ENCODE peak calls at places on chromosomes 1 and 21, in five cellular contexts. L, A, W, T and P are unnamed samples.

GRCh38 chr1:76759171-76759860 is 108.0 kb upstream of the ST6GALNAC5 start:
- DNase-seq in L (no peak), T (no peak), A (no peak), W (no peak), P (no peak)

GRCh38 chr1:93641527-93641926 is 40.1 kb downstream of the BCAR3 start:
- DNase-seq in A (no peak), W (no peak), L (no peak), T (no peak), P (no peak)

GRCh38 chr1:166391677-166392076 is 224.9 kb upstream of the FAM78B start:
- DNase-seq in W (no peak), A (no peak), L (no peak), T (no peak), P (no peak)

GRCh38 chr21:44521301-44521927 is 18.6 kb downstream of the KRTAP10-1 start:
- DNase-seq in T (peak; percentile 19), A (no peak), W (peak; percentile 62), L (peak; percentile 13), P (no peak)

GRCh38 chr1:194014004-194014403 is 827.6 kb upstream of the B3GALT2 start:
- DNase-seq in L (no peak), W (no peak), T (no peak), A (no peak), P (no peak)

GRCh38 chr1:191669629-191670028 is 488.6 kb upstream of the RGS18 start:
- DNase-seq in W (no peak), A (no peak), T (no peak), L (no peak), P (no peak)

GRCh38 chr1:56566040-56566774 is 13.2 kb downstream of the PLPP3 start:
- DNase-seq in L (no peak), T (no peak), W (no peak), A (no peak), P (no peak)

GRCh38 chr21:15679630-15680029 is 50.2 kb upstream of the USP25 start:
- DNase-seq in W (no peak), T (no peak), A (no peak), L (no peak), P (no peak)

GRCh38 chr1:87117761-87118160 is 203.3 kb downstream of the HS2ST1 start:
- DNase-seq in T (no peak), W (no peak), L (no peak), A (peak; percentile 47), P (no peak)

GRCh38 chr1:12015001-12015491 is 4.3 kb upstream of the MIIP start:
- DNase-seq in A (no peak), T (no peak), W (no peak), L (no peak), P (no peak)

GRCh38 chr21:16309250-16309971 is 579.6 kb downstream of the USP25 start:
- DNase-seq in T (no peak), A (no peak), L (no peak), W (no peak), P (peak; percentile 59)

GRCh38 chr1:200767326-200767725 is 28.6 kb downstream of the CAMSAP2 start:
- DNase-seq in L (no peak), W (no peak), T (no peak), A (no peak), P (no peak)

GRCh38 chr1:86687595-86687994 is 16.8 kb upstream of the SH3GLB1 start:
- DNase-seq in L (no peak), T (no peak), A (no peak), W (no peak), P (no peak)

GRCh38 chr1:115790846-115791245 is 22.3 kb upstream of the CASQ2 start:
- DNase-seq in L (no peak), W (no peak), A (no peak), T (no peak), P (no peak)

GRCh38 chr1:61181016-61181560 is 98.7 kb downstream of the NFIA start:
- DNase-seq in W (no peak), L (no peak), A (no peak), T (no peak), P (no peak)

GRCh38 chr1:3067671-3068399 is 1.2 kb upstream of the PRDM16 start:
- DNase-seq in L (peak; percentile 20), T (peak; percentile 21), W (peak; percentile 72), A (no peak), P (no peak)

GRCh38 chr1:150429805-150430204 is 57.4 kb upstream of the TARS2 start:
- DNase-seq in T (no peak), A (no peak), L (no peak), W (no peak), P (no peak)

DNA sequence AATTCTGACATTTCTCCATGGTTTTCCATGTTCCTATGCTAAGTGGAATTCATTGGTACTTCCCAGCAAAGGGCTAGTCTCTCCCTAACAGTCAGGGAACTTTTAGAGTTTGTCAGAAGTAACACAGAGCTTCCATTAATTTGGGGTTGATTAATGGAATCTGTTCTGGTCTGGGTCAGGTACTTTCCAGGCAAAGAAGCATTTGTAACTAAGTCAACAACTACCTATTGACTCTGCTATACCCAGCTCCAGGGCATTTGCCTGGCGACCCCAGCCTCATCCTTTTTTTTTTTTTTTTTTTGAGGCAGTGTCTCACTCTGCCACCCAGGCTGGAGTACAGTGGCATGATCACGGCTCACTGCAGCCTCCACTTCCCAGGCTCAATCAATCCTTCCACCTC is 37.7 kb downstream of the ELAPOR1 start:
- DNase-seq in L (no peak), A (no peak), T (no peak), W (no peak), P (no peak)
- H3K27ac ChIP-seq in L (peak overlapping the region; percentile 29), A (no peak overlapping the region), T (no peak overlapping the region), W (no peak overlapping the region), P (peak overlapping the region; percentile 71)

DNA sequence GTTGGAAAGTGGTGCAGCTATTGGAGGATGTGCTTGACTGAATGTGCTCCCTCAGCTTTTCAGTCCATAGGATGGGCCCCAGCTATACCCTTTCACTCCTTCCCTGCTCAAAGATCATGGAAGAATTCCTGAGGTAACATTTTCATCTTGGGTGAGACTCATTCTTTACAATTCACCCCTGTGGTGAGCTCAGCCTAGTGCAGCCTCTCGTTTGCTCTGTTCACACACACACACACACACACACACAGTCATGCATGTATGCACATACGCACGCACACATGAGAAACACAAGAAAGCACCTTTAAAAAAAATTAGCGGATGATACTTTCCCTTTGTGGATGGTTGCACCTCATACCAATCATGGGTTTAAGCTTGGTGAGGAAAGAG is 25.8 kb downstream of the CCN1 start:
- DNase-seq in T (no peak), W (no peak), L (no peak), A (no peak), P (no peak)
- H3K27ac ChIP-seq in T (no peak overlapping the region), W (no peak overlapping the region), L (no peak overlapping the region), A (no peak overlapping the region), P (no peak overlapping the region)

GRCh38 chr1:52918201-52918600 is 3.3 kb downstream of the ECHDC2 start:
- DNase-seq in W (no peak), L (no peak), A (no peak), T (no peak), P (no peak)

GRCh38 chr1:52919720-52920199 is 1.8 kb downstream of the ECHDC2 start:
- DNase-seq in W (no peak), T (peak; percentile 53), A (no peak), L (no peak), P (no peak)

GRCh38 chr1:52919051-52919719 is 2.4 kb downstream of the ECHDC2 start:
- DNase-seq in W (no peak), T (no peak), L (no peak), A (no peak), P (no peak)

GRCh38 chr1:52917591-52917990 is 3.9 kb downstream of the ECHDC2 start:
- DNase-seq in W (no peak), T (no peak), A (no peak), L (no peak), P (no peak)

DNA sequence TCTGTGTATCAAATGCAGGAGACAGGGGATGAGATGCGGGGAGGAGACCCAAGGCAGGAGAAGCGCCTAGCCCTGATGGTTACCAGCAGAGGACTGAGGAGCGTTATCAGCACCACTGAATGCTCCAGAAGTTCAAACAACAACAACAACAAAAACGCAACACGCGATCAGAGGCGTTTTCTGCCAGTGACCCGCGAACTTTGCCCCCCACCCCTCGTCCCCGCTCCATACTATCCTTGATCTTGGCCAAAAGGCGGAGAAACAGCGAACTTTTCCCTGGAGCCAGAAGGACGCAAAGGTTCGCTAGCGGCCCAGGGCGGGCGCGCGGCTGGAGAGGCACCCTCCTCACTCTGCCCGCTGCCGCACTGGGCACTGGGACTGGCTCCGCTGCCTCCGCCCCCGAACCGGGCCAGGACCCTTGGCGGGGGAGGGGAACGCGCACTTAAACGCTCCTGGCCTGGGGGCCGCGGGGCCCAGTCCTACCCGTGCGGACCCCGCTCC is 699 bp downstream of the ECHDC2 start:
- DNase-seq in L (peak; percentile 45), W (peak; percentile 77), A (no peak), T (peak; percentile 65), P (no peak)
- H3K27ac ChIP-seq in L (peak overlapping the region; percentile 94), W (peak overlapping the region; percentile 88), A (no peak overlapping the region), T (peak overlapping the region; percentile 98), P (peak overlapping the region; percentile 44)

GRCh38 chr1:21297975-21298374 is 7.7 kb upstream of the ECE1 start:
- DNase-seq in A (no peak), W (no peak), T (no peak), L (no peak), P (no peak)
- H3K27ac ChIP-seq in A (no peak overlapping the region), W (no peak overlapping the region), T (no peak overlapping the region), L (peak overlapping the region; percentile 54), P (no peak overlapping the region)

DNA sequence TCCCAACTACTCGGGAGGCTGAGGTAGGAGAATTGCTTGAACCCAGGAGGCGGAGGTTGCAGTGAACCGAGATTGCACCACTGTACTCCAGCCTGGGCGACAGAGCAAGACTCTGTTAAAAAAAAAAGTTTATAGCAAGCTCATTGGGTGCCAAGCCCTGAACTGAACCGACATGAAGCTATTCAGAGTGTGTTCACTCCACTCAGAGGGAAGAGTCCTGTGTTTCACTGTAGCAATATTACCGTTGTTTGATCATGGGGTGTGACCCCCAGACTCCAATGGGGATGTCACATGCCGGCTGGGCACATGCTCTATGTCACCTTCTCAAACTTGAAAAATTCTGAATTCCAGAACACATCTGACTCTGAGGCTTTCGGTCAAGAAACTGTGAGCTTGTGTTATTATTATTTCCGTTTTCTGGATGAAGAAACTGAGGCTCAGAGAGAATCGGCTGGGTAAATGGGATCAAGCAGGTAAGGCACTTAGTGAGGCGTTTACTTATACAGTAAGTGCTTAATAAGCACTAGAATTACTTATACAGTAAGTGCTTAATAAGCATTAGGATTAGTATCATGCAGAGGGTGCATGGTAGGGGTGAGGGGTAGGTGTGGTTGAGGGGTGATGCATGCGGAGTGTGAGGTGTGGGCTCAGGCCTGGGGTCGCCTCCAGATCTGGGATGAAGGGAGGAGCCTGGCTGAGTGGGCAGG is 36.2 kb downstream of the HSPG2 start:
- DNase-seq in T (no peak), L (no peak), W (no peak), A (no peak), P (no peak)
- H3K27ac ChIP-seq in T (no peak overlapping the region), L (peak overlapping the region; percentile 90), W (peak overlapping the region; percentile 59), A (no peak overlapping the region), P (no peak overlapping the region)

GRCh38 chr1:164716992-164717703 is 158.2 kb downstream of the PBX1 start:
- DNase-seq in W (no peak), L (no peak), T (no peak), A (no peak), P (no peak)
- H3K27ac ChIP-seq in W (no peak overlapping the region), L (no peak overlapping the region), T (no peak overlapping the region), A (no peak overlapping the region), P (no peak overlapping the region)

GRCh38 chr1:89724369-89725015 is 91.6 kb downstream of the LRRC8C start:
- DNase-seq in W (no peak), L (peak; percentile 35), T (no peak), A (no peak), P (no peak)
- H3K27ac ChIP-seq in W (no peak overlapping the region), L (peak overlapping the region; percentile 79), T (no peak overlapping the region), A (no peak overlapping the region), P (no peak overlapping the region)